ENCODE peak calls at places on chromosomes 4 and X, in eight cellular contexts. One of them, this sample, is unnamed.
A peak's percentile ranks its signal among the peaks of the same experiment; 100 is the strongest.

GRCh38 chr4:1928356-1929235 is 57.4 kb downstream of the NSD2 start:
- DNase-seq in GM20000: no peak
- DNase-seq in posterior cingulate gyrus: no peak
- DNase-seq in DND-41: no peak
- DNase-seq in H4: no peak
- DNase-seq in stimulated activated CD4-positive, alpha-beta T cell treated with anti-CD3 and anti-CD28 coated beads, Interleukin-15, amount 100 ng/mL, for 1 hour: no peak
- DNase-seq in lower lobe of right lung: no peak
- DNase-seq in keratinocyte: no peak
- DNase-seq in this sample: no peak

GRCh38 chr4:77104405-77105292 is 28.9 kb upstream of the CCNI start:
- DNase-seq in GM20000: no peak
- DNase-seq in posterior cingulate gyrus: peak; percentile 23
- DNase-seq in DND-41: no peak
- DNase-seq in H4: no peak
- DNase-seq in stimulated activated CD4-positive, alpha-beta T cell treated with anti-CD3 and anti-CD28 coated beads, Interleukin-15, amount 100 ng/mL, for 1 hour: no peak
- DNase-seq in lower lobe of right lung: peak; percentile 77
- DNase-seq in keratinocyte: no peak
- DNase-seq in this sample: peak; percentile 6

GRCh38 chr4:110886856-110887255 is 264.0 kb upstream of the PITX2 start:
- DNase-seq in GM20000: no peak
- DNase-seq in posterior cingulate gyrus: no peak
- DNase-seq in DND-41: no peak
- DNase-seq in H4: no peak
- DNase-seq in stimulated activated CD4-positive, alpha-beta T cell treated with anti-CD3 and anti-CD28 coated beads, Interleukin-15, amount 100 ng/mL, for 1 hour: no peak
- DNase-seq in lower lobe of right lung: no peak
- DNase-seq in keratinocyte: no peak
- DNase-seq in this sample: no peak

GRCh38 chr4:786861-787300 is 39.0 kb downstream of the CPLX1 start:
- DNase-seq in GM20000: no peak
- DNase-seq in posterior cingulate gyrus: no peak
- DNase-seq in DND-41: no peak
- DNase-seq in H4: no peak
- DNase-seq in stimulated activated CD4-positive, alpha-beta T cell treated with anti-CD3 and anti-CD28 coated beads, Interleukin-15, amount 100 ng/mL, for 1 hour: no peak
- DNase-seq in lower lobe of right lung: peak; percentile 54
- DNase-seq in keratinocyte: no peak
- DNase-seq in this sample: no peak

GRCh38 chr4:128176643-128177042 is 111.0 kb downstream of the PGRMC2 start:
- DNase-seq in GM20000: no peak
- DNase-seq in posterior cingulate gyrus: no peak
- DNase-seq in DND-41: no peak
- DNase-seq in H4: no peak
- DNase-seq in stimulated activated CD4-positive, alpha-beta T cell treated with anti-CD3 and anti-CD28 coated beads, Interleukin-15, amount 100 ng/mL, for 1 hour: no peak
- DNase-seq in lower lobe of right lung: no peak
- DNase-seq in keratinocyte: no peak
- DNase-seq in this sample: no peak

GRCh38 chrX:132877954-132878536 is 80.4 kb downstream of the HS6ST2 start:
- DNase-seq in GM20000: no peak
- DNase-seq in posterior cingulate gyrus: no peak
- DNase-seq in DND-41: no peak
- DNase-seq in H4: no peak
- DNase-seq in stimulated activated CD4-positive, alpha-beta T cell treated with anti-CD3 and anti-CD28 coated beads, Interleukin-15, amount 100 ng/mL, for 1 hour: no peak
- DNase-seq in lower lobe of right lung: no peak
- DNase-seq in keratinocyte: no peak
- DNase-seq in this sample: no peak

GRCh38 chr4:143961084-143961483 is 55.7 kb upstream of the GYPE start:
- DNase-seq in GM20000: no peak
- DNase-seq in posterior cingulate gyrus: no peak
- DNase-seq in DND-41: no peak
- DNase-seq in H4: no peak
- DNase-seq in stimulated activated CD4-positive, alpha-beta T cell treated with anti-CD3 and anti-CD28 coated beads, Interleukin-15, amount 100 ng/mL, for 1 hour: no peak
- DNase-seq in lower lobe of right lung: no peak
- DNase-seq in keratinocyte: no peak
- DNase-seq in this sample: no peak

GRCh38 chr4:52098618-52099017 is 47.5 kb downstream of the SPATA18 start:
- DNase-seq in GM20000: no peak
- DNase-seq in posterior cingulate gyrus: no peak
- DNase-seq in DND-41: no peak
- DNase-seq in H4: no peak
- DNase-seq in stimulated activated CD4-positive, alpha-beta T cell treated with anti-CD3 and anti-CD28 coated beads, Interleukin-15, amount 100 ng/mL, for 1 hour: no peak
- DNase-seq in lower lobe of right lung: no peak
- DNase-seq in keratinocyte: no peak
- DNase-seq in this sample: no peak

GRCh38 chr4:78138252-78138651 is 81.1 kb downstream of the FRAS1 start:
- DNase-seq in GM20000: no peak
- DNase-seq in posterior cingulate gyrus: no peak
- DNase-seq in DND-41: no peak
- DNase-seq in H4: no peak
- DNase-seq in stimulated activated CD4-positive, alpha-beta T cell treated with anti-CD3 and anti-CD28 coated beads, Interleukin-15, amount 100 ng/mL, for 1 hour: no peak
- DNase-seq in lower lobe of right lung: no peak
- DNase-seq in keratinocyte: no peak
- DNase-seq in this sample: no peak

GRCh38 chrX:39336709-39337294 is 535.5 kb downstream of the MID1IP1 start:
- DNase-seq in GM20000: peak; percentile 20
- DNase-seq in posterior cingulate gyrus: no peak
- DNase-seq in DND-41: no peak
- DNase-seq in H4: peak; percentile 83
- DNase-seq in stimulated activated CD4-positive, alpha-beta T cell treated with anti-CD3 and anti-CD28 coated beads, Interleukin-15, amount 100 ng/mL, for 1 hour: no peak
- DNase-seq in lower lobe of right lung: no peak
- DNase-seq in keratinocyte: no peak
- DNase-seq in this sample: no peak

GRCh38 chr4:52560844-52561280 is 98.2 kb downstream of the USP46 start:
- DNase-seq in GM20000: no peak
- DNase-seq in posterior cingulate gyrus: no peak
- DNase-seq in DND-41: no peak
- DNase-seq in H4: no peak
- DNase-seq in stimulated activated CD4-positive, alpha-beta T cell treated with anti-CD3 and anti-CD28 coated beads, Interleukin-15, amount 100 ng/mL, for 1 hour: no peak
- DNase-seq in lower lobe of right lung: no peak
- DNase-seq in keratinocyte: peak; percentile 73
- DNase-seq in this sample: no peak

GRCh38 chr4:42350611-42351182 is 46.6 kb upstream of the SHISA3 start:
- DNase-seq in GM20000: peak; percentile 47
- DNase-seq in posterior cingulate gyrus: no peak
- DNase-seq in DND-41: no peak
- DNase-seq in H4: no peak
- DNase-seq in stimulated activated CD4-positive, alpha-beta T cell treated with anti-CD3 and anti-CD28 coated beads, Interleukin-15, amount 100 ng/mL, for 1 hour: no peak
- DNase-seq in lower lobe of right lung: no peak
- DNase-seq in keratinocyte: no peak
- DNase-seq in this sample: no peak

GRCh38 chr4:155473420-155474095 is 96.8 kb upstream of the MAP9 start:
- DNase-seq in GM20000: no peak
- DNase-seq in posterior cingulate gyrus: no peak
- DNase-seq in DND-41: no peak
- DNase-seq in H4: no peak
- DNase-seq in stimulated activated CD4-positive, alpha-beta T cell treated with anti-CD3 and anti-CD28 coated beads, Interleukin-15, amount 100 ng/mL, for 1 hour: no peak
- DNase-seq in lower lobe of right lung: no peak
- DNase-seq in keratinocyte: no peak
- DNase-seq in this sample: no peak

GRCh38 chr4:139207247-139207646 is 30.2 kb upstream of the ELF2 start:
- DNase-seq in GM20000: peak; percentile 24
- DNase-seq in posterior cingulate gyrus: no peak
- DNase-seq in DND-41: no peak
- DNase-seq in H4: no peak
- DNase-seq in stimulated activated CD4-positive, alpha-beta T cell treated with anti-CD3 and anti-CD28 coated beads, Interleukin-15, amount 100 ng/mL, for 1 hour: no peak
- DNase-seq in lower lobe of right lung: no peak
- DNase-seq in keratinocyte: no peak
- DNase-seq in this sample: no peak

GRCh38 chrX:144586756-144587155 is 660.5 kb upstream of the SPANXN1 start:
- DNase-seq in GM20000: no peak
- DNase-seq in posterior cingulate gyrus: no peak
- DNase-seq in DND-41: no peak
- DNase-seq in H4: peak; percentile 64
- DNase-seq in stimulated activated CD4-positive, alpha-beta T cell treated with anti-CD3 and anti-CD28 coated beads, Interleukin-15, amount 100 ng/mL, for 1 hour: no peak
- DNase-seq in lower lobe of right lung: no peak
- DNase-seq in keratinocyte: peak; percentile 2
- DNase-seq in this sample: no peak

GRCh38 chr4:177485528-177485927 is 43.3 kb upstream of the AGA start:
- DNase-seq in GM20000: no peak
- DNase-seq in posterior cingulate gyrus: no peak
- DNase-seq in DND-41: no peak
- DNase-seq in H4: no peak
- DNase-seq in stimulated activated CD4-positive, alpha-beta T cell treated with anti-CD3 and anti-CD28 coated beads, Interleukin-15, amount 100 ng/mL, for 1 hour: no peak
- DNase-seq in lower lobe of right lung: no peak
- DNase-seq in keratinocyte: peak; percentile 63
- DNase-seq in this sample: peak; percentile 23

GRCh38 chrX:130097507-130098201 is 12.6 kb downstream of the ELF4 start:
- DNase-seq in GM20000: no peak
- DNase-seq in posterior cingulate gyrus: no peak
- DNase-seq in DND-41: peak; percentile 55
- DNase-seq in H4: no peak
- DNase-seq in stimulated activated CD4-positive, alpha-beta T cell treated with anti-CD3 and anti-CD28 coated beads, Interleukin-15, amount 100 ng/mL, for 1 hour: no peak
- DNase-seq in lower lobe of right lung: peak; percentile 69
- DNase-seq in keratinocyte: no peak
- DNase-seq in this sample: no peak

GRCh38 chrX:110032534-110033161 is 29.7 kb downstream of the TMEM164 start:
- DNase-seq in GM20000: no peak
- DNase-seq in posterior cingulate gyrus: no peak
- DNase-seq in DND-41: no peak
- DNase-seq in H4: no peak
- DNase-seq in stimulated activated CD4-positive, alpha-beta T cell treated with anti-CD3 and anti-CD28 coated beads, Interleukin-15, amount 100 ng/mL, for 1 hour: no peak
- DNase-seq in lower lobe of right lung: no peak
- DNase-seq in keratinocyte: no peak
- DNase-seq in this sample: no peak

GRCh38 chr4:98510757-98511517 is 147.5 kb downstream of the TSPAN5 start:
- DNase-seq in GM20000: no peak
- DNase-seq in posterior cingulate gyrus: no peak
- DNase-seq in DND-41: peak; percentile 57
- DNase-seq in H4: no peak
- DNase-seq in stimulated activated CD4-positive, alpha-beta T cell treated with anti-CD3 and anti-CD28 coated beads, Interleukin-15, amount 100 ng/mL, for 1 hour: no peak
- DNase-seq in lower lobe of right lung: no peak
- DNase-seq in keratinocyte: no peak
- DNase-seq in this sample: no peak

This sample was measured in Daoy.